ENCODE peak calls at places on chromosome 22, in seven cellular contexts. R, P, Z, T, D, O and W are unnamed samples.
A peak's percentile ranks its signal among the peaks of the same experiment; 100 is the strongest.

GRCh38 chr22:37741312-37741795 is 44.5 kb downstream of the TRIOBP start:
- DNase-seq in R (no peak), P (no peak), Z (no peak), T (peak; percentile 95), D (no peak), O (peak; percentile 73), W (no peak)

GRCh38 chr22:26756675-26757293 is 99.4 kb downstream of the MIAT start:
- DNase-seq in R (peak; percentile 8), P (peak; percentile 70), Z (no peak), T (peak; percentile 88), D (no peak), O (no peak), W (peak; percentile 50)

GRCh38 chr22:24402460-24403192 is 24.8 kb upstream of the ADORA2A start:
- DNase-seq in R (peak; percentile 82), P (no peak), Z (peak; percentile 33), T (peak; percentile 75), D (no peak), O (peak; percentile 24), W (no peak)

GRCh38 chr22:37312549-37313183 is 30.4 kb downstream of the CYTH4 start:
- DNase-seq in R (no peak), P (no peak), Z (no peak), T (no peak), D (no peak), O (no peak), W (no peak)

GRCh38 chr22:46286006-46286405 is 10.7 kb upstream of the GTSE1 start:
- DNase-seq in R (no peak), P (no peak), Z (no peak), T (no peak), D (no peak), O (no peak), W (no peak)

GRCh38 chr22:35703861-35704584 is 13.6 kb upstream of the APOL5 start:
- DNase-seq in R (no peak), P (no peak), Z (no peak), T (no peak), D (no peak), O (no peak), W (no peak)

GRCh38 chr22:31579835-31580242 is 82.2 kb downstream of the PISD start:
- DNase-seq in R (no peak), P (no peak), Z (no peak), T (no peak), D (no peak), O (peak; percentile 96), W (no peak)

GRCh38 chr22:23496445-23496833 is 83.7 kb downstream of the IGLL1 start:
- DNase-seq in R (no peak), P (no peak), Z (no peak), T (no peak), D (no peak), O (no peak), W (no peak)

GRCh38 chr22:27654536-27655445 is 146.8 kb downstream of the MN1 start:
- DNase-seq in R (no peak), P (no peak), Z (no peak), T (no peak), D (no peak), O (no peak), W (peak; percentile 75)

GRCh38 chr22:41989246-41989645 is 9.3 kb upstream of the WBP2NL start:
- DNase-seq in R (no peak), P (no peak), Z (no peak), T (no peak), D (no peak), O (no peak), W (no peak)

GRCh38 chr22:45777046-45777851 is 105.6 kb downstream of the ATXN10 start:
- DNase-seq in R (no peak), P (no peak), Z (no peak), T (no peak), D (no peak), O (no peak), W (peak; percentile 64)

GRCh38 chr22:34055525-34056200 is 135.4 kb upstream of the LARGE1 start:
- DNase-seq in R (no peak), P (no peak), Z (no peak), T (peak; percentile 32), D (peak; percentile 38), O (peak; percentile 62), W (peak; percentile 33)

GRCh38 chr22:23829845-23830372 is 8.9 kb downstream of the DERL3 start:
- DNase-seq in R (no peak), P (no peak), Z (no peak), T (peak; percentile 35), D (no peak), O (no peak), W (no peak)

GRCh38 chr22:43931771-43932170 is 8.2 kb downstream of the PNPLA3 start:
- DNase-seq in R (no peak), P (no peak), Z (no peak), T (no peak), D (no peak), O (no peak), W (no peak)

GRCh38 chr22:33465554-33465953 is 407.4 kb upstream of the SYN3 start:
- DNase-seq in R (no peak), P (no peak), Z (no peak), T (no peak), D (no peak), O (no peak), W (peak; percentile 33)

GRCh38 chr22:42889290-42889689 is 32.2 kb upstream of the ARFGAP3 start:
- DNase-seq in R (no peak), P (no peak), Z (peak; percentile 97), T (no peak), D (no peak), O (no peak), W (no peak)

GRCh38 chr22:20207277-20208025 is 56.6 kb upstream of the CCDC188 start:
- DNase-seq in R (no peak), P (no peak), Z (no peak), T (no peak), D (no peak), O (no peak), W (no peak)

GRCh38 chr22:20206709-20207215 is 55.9 kb upstream of the CCDC188 start:
- DNase-seq in R (no peak), P (peak; percentile 87), Z (no peak), T (no peak), D (no peak), O (no peak), W (no peak)

GRCh38 chr22:20205464-20205963 is 54.7 kb upstream of the CCDC188 start:
- DNase-seq in R (no peak), P (no peak), Z (no peak), T (no peak), D (no peak), O (no peak), W (no peak)

GRCh38 chr22:20204821-20205220 is 54.0 kb upstream of the CCDC188 start:
- DNase-seq in R (no peak), P (no peak), Z (no peak), T (no peak), D (no peak), O (no peak), W (no peak)

GRCh38 chr22:20205964-20206708 is 55.3 kb upstream of the CCDC188 start:
- DNase-seq in R (peak; percentile 75), P (peak; percentile 94), Z (peak; percentile 54), T (no peak), D (no peak), O (peak; percentile 37), W (peak; percentile 71)
- TF ChIP-seq JUND in R (no peak), P (peak; percentile 75), Z (no peak), T (no peak), D (no peak), O (no peak), W (no peak)

DNA sequence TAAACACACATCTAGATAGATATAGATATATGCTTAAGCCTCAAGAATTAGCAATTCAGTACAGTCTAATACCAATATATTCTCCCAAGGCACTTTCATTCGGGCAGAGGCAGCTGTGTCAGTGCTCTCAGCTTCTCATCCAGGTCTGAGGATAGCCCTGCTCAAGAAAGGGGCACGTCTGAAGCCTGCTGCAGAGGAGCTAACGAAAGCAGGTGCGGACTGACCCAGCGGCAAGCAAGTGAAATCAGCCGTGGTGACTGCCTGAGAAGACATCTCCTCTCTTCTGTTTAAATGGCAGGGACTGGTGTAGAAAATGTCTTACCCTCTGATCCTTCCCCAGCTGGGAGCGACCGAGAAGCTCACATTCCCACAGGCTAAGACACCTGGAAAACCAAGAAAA is 468.6 kb downstream of the BRD1 start:
- DNase-seq in R (no peak), P (no peak), Z (no peak), T (no peak), D (no peak), O (no peak), W (no peak)
- TF ChIP-seq JUND in R (no peak), P (no peak), Z (no peak), T (no peak), D (no peak), O (no peak), W (no peak)

GRCh38 chr22:18024956-18025720 is 777 bp upstream of the MICAL3 start:
- DNase-seq in R (no peak), P (no peak), Z (no peak), T (peak; percentile 47), D (no peak), O (no peak), W (no peak)

GRCh38 chr22:18024276-18024939 is at the start of gene MICAL3:
- DNase-seq in R (peak; percentile 34), P (peak; percentile 85), Z (no peak), T (peak; percentile 93), D (no peak), O (no peak), W (peak; percentile 70)

GRCh38 chr22:18021431-18021830 is 2.9 kb downstream of the MICAL3 start:
- DNase-seq in R (no peak), P (no peak), Z (no peak), T (no peak), D (no peak), O (no peak), W (no peak)

GRCh38 chr22:18022851-18023250 is 1.5 kb downstream of the MICAL3 start:
- DNase-seq in R (no peak), P (no peak), Z (no peak), T (no peak), D (no peak), O (no peak), W (no peak)

GRCh38 chr22:18023509-18024275 is 669 bp downstream of the MICAL3 start:
- DNase-seq in R (peak; percentile 65), P (peak; percentile 42), Z (no peak), T (peak; percentile 87), D (peak; percentile 53), O (no peak), W (peak; percentile 82)
- TF ChIP-seq JUND in R (no peak), P (no peak), Z (no peak), T (no peak), D (no peak), O (no peak), W (no peak)

GRCh38 chr22:30291334-30291892 is 2.1 kb upstream of the CASTOR1 start:
- DNase-seq in R (no peak), P (no peak), Z (no peak), T (no peak), D (no peak), O (no peak), W (no peak)
- TF ChIP-seq JUND in R (no peak), P (no peak), Z (no peak), T (no peak), D (no peak), O (no peak), W (no peak)

GRCh38 chr22:47628477-47629272 is 866.2 kb downstream of the TBC1D22A start:
- DNase-seq in R (no peak), P (no peak), Z (no peak), T (no peak), D (no peak), O (no peak), W (no peak)
- TF ChIP-seq JUND in R (no peak), P (no peak), Z (no peak), T (no peak), D (no peak), O (no peak), W (no peak)